ENCODE peak calls at places on chromosome 2, in eight cellular contexts. N is upper lobe of right lung; V is brain microvascular endothelial cell; P is aorta; C is CD8-positive, alpha-beta memory T cell; K is adrenal gland; L is hepatocyte; M is tibial artery. D is an unnamed sample. For H3K36me3, the result is how much of the 10 kb centered on the place peaks cover.

GRCh38 chr2:223591596-223591995 is 10.6 kb downstream of the SCG2 start:
- DNase-seq in K (no peak), L (no peak), V (no peak), C (no peak), P (no peak), N (no peak), M (no peak), D (no peak)

GRCh38 chr2:55425449-55425848 is 5.8 kb upstream of the CCDC88A start:
- DNase-seq in K (no peak), N (no peak), V (peak), P (no peak), C (no peak), M (no peak), L (peak), D (no peak)

GRCh38 chr2:221451836-221452774 is 120.0 kb downstream of the EPHA4 start:
- DNase-seq in C (no peak), M (no peak), V (no peak), K (no peak), N (no peak), L (no peak), P (no peak), D (no peak)

GRCh38 chr2:207408086-207408794 is 121.5 kb upstream of the CREB1 start:
- DNase-seq in P (no peak), K (peak), V (no peak), C (no peak), L (no peak), N (no peak), M (no peak), D (no peak)

GRCh38 chr2:170813611-170814550 is 2.8 kb upstream of the GAD1 start:
- DNase-seq in C (peak), L (peak), M (no peak), P (peak), V (peak), K (no peak), N (no peak), D (peak)

GRCh38 chr2:190882327-190882766 is 1.7 kb downstream of the GLS start:
- DNase-seq in V (no peak), P (no peak), C (no peak), N (no peak), K (no peak), L (no peak), M (no peak), D (peak)

GRCh38 chr2:188786368-188786781 is 187.8 kb upstream of the COL3A1 start:
- DNase-seq in N (no peak), C (no peak), P (no peak), M (no peak), K (no peak), V (peak), L (peak), D (no peak)

GRCh38 chr2:175027755-175028154 is 22.6 kb upstream of the CHN1 start:
- DNase-seq in L (no peak), K (no peak), C (no peak), P (no peak), N (no peak), V (no peak), M (no peak), D (no peak)

GRCh38 chr2:65402339-65402738 is 30.1 kb downstream of the SPRED2 start:
- DNase-seq in N (no peak), K (no peak), M (no peak), P (no peak), V (no peak), C (no peak), L (no peak), D (no peak)

GRCh38 chr2:110866496-110866895 is 134.1 kb downstream of the ACOXL start:
- DNase-seq in L (no peak), N (no peak), C (no peak), M (no peak), K (no peak), P (no peak), V (no peak), D (no peak)

GRCh38 chr2:202545523-202545922 is 89.2 kb upstream of the FAM117B start:
- DNase-seq in P (no peak), N (no peak), V (no peak), L (no peak), M (no peak), K (no peak), C (no peak), D (no peak)

GRCh38 chr2:120733238-120733942 is 2.3 kb upstream of the GLI2 start:
- DNase-seq in C (no peak), K (peak), L (no peak), M (peak), N (no peak), P (no peak), V (no peak), D (no peak)

GRCh38 chr2:159157361-159158045 is 129.0 kb downstream of the WDSUB1 start:
- DNase-seq in M (no peak), K (no peak), V (no peak), P (no peak), N (no peak), C (no peak), L (no peak), D (no peak)

GRCh38 chr2:231930601-231931281 is 4.5 kb upstream of the NPPC start:
- DNase-seq in N (no peak), C (no peak), K (peak), V (no peak), P (peak), L (no peak), M (peak), D (peak)

GRCh38 chr2:127407661-127408003 is 10.6 kb upstream of the PROC start:
- DNase-seq in P (no peak), C (no peak), M (no peak), K (no peak), N (no peak), L (no peak), V (no peak), D (no peak)

GRCh38 chr2:137167651-137168050 is 402.3 kb downstream of the THSD7B start:
- DNase-seq in C (no peak), L (no peak), N (no peak), K (no peak), M (no peak), V (no peak), P (no peak), D (no peak)

GRCh38 chr2:194610297-194610696 is 1046.7 kb upstream of the SLC39A10 start:
- DNase-seq in L (no peak), N (no peak), C (no peak), V (no peak), K (no peak), P (no peak), M (no peak), D (no peak)

GRCh38 chr2:241887806-241888522 is 18.4 kb downstream of the RTP5 start:
- DNase-seq in L (no peak), V (no peak), M (no peak), C (peak), N (no peak), K (no peak), P (no peak), D (peak)

GRCh38 chr2:20635698-20636584 is 15.0 kb downstream of the HS1BP3 start:
- DNase-seq in C (peak), N (peak), L (peak), P (peak), K (peak), M (peak), V (peak), D (peak)

GRCh38 chr2:42928692-42929576 is 136.6 kb upstream of the HAAO start:
- DNase-seq in C (no peak), M (no peak), P (peak), N (peak), V (peak), K (no peak), L (peak), D (peak)

GRCh38 chr2:95007822-95008221 is 17.7 kb upstream of the MAL start:
- DNase-seq in M (no peak), L (no peak), K (peak), P (peak), V (no peak), N (peak), C (no peak), D (peak)

GRCh38 chr2:42492691-42493467 is 903 bp downstream of the KCNG3 start:
- DNase-seq in M (no peak), P (no peak), C (peak), L (peak), N (peak), K (peak), V (no peak), D (no peak)

GRCh38 chr2:240298316-240298790 is 137.1 kb upstream of the GPC1 start:
- DNase-seq in V (no peak), P (peak), K (no peak), C (no peak), N (no peak), L (no peak), M (no peak), D (no peak)

GRCh38 chr2:65957454-65957853 is 477.5 kb upstream of the MEIS1 start:
- DNase-seq in N (no peak), C (no peak), M (no peak), L (no peak), V (no peak), K (no peak), P (no peak), D (no peak)

GRCh38 chr2:41434991-41435390 is 612.8 kb upstream of the PKDCC start:
- DNase-seq in C (no peak), P (no peak), L (no peak), M (no peak), K (no peak), V (no peak), N (no peak), D (no peak)

GRCh38 chr2:221203846-221204245 is 368.3 kb downstream of the EPHA4 start:
- DNase-seq in V (no peak), M (no peak), P (no peak), C (no peak), K (no peak), L (peak), N (no peak), D (no peak)

GRCh38 chr2:117378653-117379052 is 435.8 kb upstream of the DDX18 start:
- DNase-seq in M (no peak), V (no peak), L (no peak), P (no peak), C (no peak), K (no peak), N (no peak), D (no peak)

GRCh38 chr2:8157621-8158020 is 524.2 kb upstream of the ID2 start:
- DNase-seq in M (no peak), L (no peak), C (no peak), P (no peak), N (no peak), K (no peak), V (no peak), D (no peak)

GRCh38 chr2:176251928-176252327 is 17.3 kb upstream of the MTX2 start:
- DNase-seq in V (no peak), C (no peak), N (no peak), P (no peak), K (no peak), L (no peak), M (no peak), D (no peak)

GRCh38 chr2:108403494-108403893 is 25.7 kb downstream of the SULT1C4 start:
- DNase-seq in L (peak), V (peak), M (no peak), P (no peak), K (no peak), N (no peak), C (no peak), D (peak)

GRCh38 chr2:54428401-54428800 is 27.7 kb upstream of the SPTBN1 start:
- DNase-seq in C (no peak), N (no peak), V (no peak), L (no peak), K (no peak), P (no peak), M (no peak), D (no peak)

GRCh38 chr2:220373878-220374277 is 746.4 kb downstream of the SLC4A3 start:
- DNase-seq in N (no peak), V (peak), L (no peak), C (no peak), K (no peak), P (no peak), M (no peak), D (no peak)

GRCh38 chr2:120993661-120994060 is 258.0 kb downstream of the GLI2 start:
- DNase-seq in V (no peak), C (no peak), L (no peak), P (peak), K (peak), M (no peak), N (no peak), D (no peak)

GRCh38 chr2:204431529-204431928 is 113.7 kb upstream of the PARD3B start:
- DNase-seq in K (no peak), C (no peak), P (no peak), M (no peak), V (no peak), L (no peak), N (no peak), D (no peak)

GRCh38 chr2:123468071-123468470 is 557.0 kb upstream of the CNTNAP5 start:
- DNase-seq in K (no peak), N (no peak), L (no peak), M (no peak), C (no peak), P (no peak), V (no peak), D (no peak)

DNA sequence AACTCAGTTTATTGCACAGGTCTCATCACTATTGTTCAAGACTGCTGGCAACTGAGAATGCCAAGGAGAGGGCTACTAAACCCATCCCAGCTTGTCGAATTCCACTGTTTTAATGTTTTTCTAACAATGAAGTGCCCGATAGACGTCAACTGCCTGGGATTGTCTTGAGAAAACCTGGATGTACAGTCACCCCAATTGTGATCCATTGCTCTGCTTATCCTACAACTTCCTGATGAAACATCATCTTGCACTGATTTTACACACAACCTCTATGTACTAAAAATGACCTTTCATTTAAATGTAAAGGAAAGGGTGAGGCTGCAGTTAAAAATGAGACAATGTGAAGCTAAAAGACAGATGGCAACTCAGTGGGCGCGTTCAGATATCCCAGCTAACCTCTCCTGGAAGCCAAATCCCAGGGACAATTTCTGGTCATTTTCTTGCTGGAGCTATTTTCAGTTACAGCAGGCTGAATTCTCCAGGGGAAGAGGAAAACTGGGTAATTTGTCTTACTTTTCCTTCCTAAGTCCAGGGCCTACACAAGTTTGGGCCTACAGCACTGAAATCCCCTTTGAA is 69.1 kb upstream of the LTBP1 start:
- DNase-seq in K (no peak), M (no peak), C (no peak), L (no peak), V (no peak), P (no peak), N (no peak), D (no peak)
- H3K27ac ChIP-seq in K (no peak), M (no peak), C (no peak), L (peak), V (no peak), P (no peak), N (no peak), D (peak)

DNA sequence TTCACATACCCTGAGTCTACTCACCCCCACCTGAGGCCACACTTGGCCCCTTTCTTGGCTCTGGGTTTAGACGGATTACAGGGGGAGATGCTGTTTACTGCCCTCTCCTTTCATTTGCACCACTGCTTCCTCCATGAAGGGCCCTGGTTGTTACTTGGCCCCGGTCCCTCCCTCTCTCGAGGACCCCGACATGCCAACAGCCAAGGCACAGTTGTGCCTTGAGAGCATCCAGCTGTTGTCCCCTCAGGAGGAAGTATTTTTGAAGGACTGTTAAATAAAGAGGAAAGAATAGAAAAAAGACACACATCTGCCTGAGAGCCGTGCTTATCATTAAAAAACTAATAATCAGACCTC is 44.0 kb downstream of the ITGB1BP1 start:
- DNase-seq in P (no peak), K (no peak), L (no peak), V (no peak), N (peak), C (no peak), M (peak), D (no peak)
- H3K36me3 ChIP-seq in P (under half), K (under half), L (under half), V (under half), N (under half), C (under half), M (under half), D (under half)

GRCh38 chr2:18898271-18898670 is 308.9 kb upstream of the NT5C1B start:
- DNase-seq in M (no peak), P (no peak), L (no peak), C (no peak), N (no peak), K (no peak), V (no peak), D (no peak)

GRCh38 chr2:18899725-18900124 is 310.4 kb upstream of the NT5C1B start:
- DNase-seq in K (no peak), L (no peak), N (no peak), V (no peak), M (peak), C (no peak), P (no peak), D (no peak)

GRCh38 chr2:18900691-18901113 is 311.3 kb upstream of the NT5C1B start:
- DNase-seq in N (no peak), C (no peak), V (no peak), K (no peak), P (no peak), M (peak), L (no peak), D (no peak)

GRCh38 chr2:18903750-18904149 is 314.4 kb upstream of the NT5C1B start:
- DNase-seq in N (no peak), V (no peak), C (no peak), K (no peak), M (no peak), L (no peak), P (no peak), D (no peak)

GRCh38 chr2:18901255-18901654 is 311.9 kb upstream of the NT5C1B start:
- DNase-seq in C (no peak), L (no peak), V (no peak), N (no peak), M (no peak), P (no peak), K (no peak), D (no peak)
- H3K27ac ChIP-seq in C (no peak), L (no peak), V (no peak), N (no peak), M (peak), P (peak), K (peak), D (no peak)

DNA sequence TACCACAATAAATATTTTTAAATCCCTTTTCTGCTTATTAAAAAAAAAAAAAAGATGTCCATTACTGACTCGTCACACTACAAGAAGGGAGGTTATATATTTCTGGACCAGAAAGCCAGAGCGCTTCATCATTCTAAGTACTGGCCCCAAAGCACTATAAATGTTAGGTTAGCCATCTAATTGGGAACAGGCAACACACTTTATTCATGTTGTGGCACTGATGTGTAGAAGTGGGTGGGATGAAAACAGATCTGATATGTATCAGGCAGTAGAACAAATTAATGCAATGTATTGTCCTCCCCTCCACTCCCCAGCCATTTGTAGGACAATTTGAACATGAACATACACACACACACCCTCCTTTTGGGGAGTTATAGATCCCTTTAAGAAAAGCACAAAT is 24.4 kb downstream of the LANCL1 start:
- DNase-seq in C (no peak), L (no peak), P (no peak), V (no peak), M (no peak), K (no peak), N (no peak), D (no peak)
- H3K36me3 ChIP-seq in C (under half), L (under half), P (under half), V (under half), M (under half), K (under half), N (under half), D (under half)

GRCh38 chr2:233429175-233429897 is 75.0 kb downstream of the DGKD start:
- DNase-seq in M (peak), C (no peak), V (no peak), K (no peak), N (peak), L (no peak), P (no peak), D (no peak)

GRCh38 chr2:233433029-233433428 is 78.7 kb downstream of the DGKD start:
- DNase-seq in P (no peak), M (no peak), K (no peak), V (no peak), C (no peak), N (no peak), L (no peak), D (no peak)

GRCh38 chr2:233428438-233428837 is 74.1 kb downstream of the DGKD start:
- DNase-seq in L (no peak), V (no peak), C (no peak), N (peak), P (no peak), M (no peak), K (no peak), D (no peak)

GRCh38 chr2:233430091-233430490 is 75.8 kb downstream of the DGKD start:
- DNase-seq in N (no peak), C (no peak), L (no peak), K (no peak), P (no peak), V (peak), M (no peak), D (no peak)

DNA sequence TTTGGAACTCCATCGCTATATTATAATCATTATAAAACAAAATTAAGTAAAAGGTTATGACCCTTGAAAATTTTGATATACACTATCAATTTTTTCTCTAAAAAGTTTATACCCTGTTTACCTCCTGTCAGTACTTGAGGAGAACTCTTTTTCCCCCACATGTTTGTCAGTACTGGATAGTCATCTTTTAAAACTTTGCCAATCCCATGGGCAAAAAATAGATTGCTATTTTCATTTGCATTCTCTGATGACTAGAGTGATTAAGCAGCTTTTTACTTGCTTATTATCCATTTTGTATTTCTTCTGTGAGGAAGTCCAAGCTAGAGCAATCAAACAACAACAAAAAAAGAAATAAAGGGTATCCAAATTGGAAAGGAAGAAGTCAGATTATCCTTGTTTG is 76.4 kb downstream of the DGKD start:
- DNase-seq in C (no peak), V (no peak), N (no peak), L (no peak), K (no peak), M (no peak), P (no peak), D (no peak)
- H3K27ac ChIP-seq in C (no peak), V (no peak), N (no peak), L (no peak), K (no peak), M (no peak), P (no peak), D (no peak)